ENCODE peak calls at places on chromosomes 7 and 10, in nine cellular contexts. X is right lobe of liver, U is sigmoid colon, O is uterus, T is breast epithelium, G is IMR-90, R is esophagus muscularis mucosa, Z is Peyer's patch, Y is HepG2. W is an unnamed sample. For H3K36me3, the result is how much of the 10 kb centered on the place peaks cover.

GRCh38 chr7:154394804-154395203 is 342.6 kb downstream of the DPP6 start:
- DNase-seq in X (no peak), U (no peak), O (no peak), T (no peak), G (no peak), R (no peak), Z (no peak), Y (no peak), W (no peak)

GRCh38 chr7:119270045-119270464 is 1002.9 kb upstream of the KCND2 start:
- DNase-seq in X (peak), U (peak), O (peak), T (no peak), G (peak), R (no peak), Z (peak), Y (peak), W (no peak)

GRCh38 chr10:35563266-35563891 is 41.8 kb upstream of the GJD4 start:
- DNase-seq in X (peak), U (peak), O (peak), T (no peak), G (peak), R (peak), Z (peak), Y (peak), W (peak)

GRCh38 chr7:138595454-138595853 is 105.7 kb downstream of the SVOPL start:
- DNase-seq in X (no peak), U (no peak), O (no peak), T (no peak), G (no peak), R (no peak), Z (no peak), Y (no peak), W (no peak)

GRCh38 chr7:128172963-128173362 is 68.1 kb upstream of the LEP start:
- DNase-seq in X (no peak), U (no peak), O (no peak), T (no peak), G (no peak), R (no peak), Z (peak), Y (no peak), W (no peak)

GRCh38 chr7:151990567-151990966 is 34.3 kb downstream of the GALNTL5 start:
- DNase-seq in X (no peak), U (no peak), O (no peak), T (no peak), G (peak), R (no peak), Z (no peak), Y (no peak), W (no peak)

GRCh38 chr7:76254781-76255180 is 47.7 kb upstream of the HSPB1 start:
- DNase-seq in X (no peak), U (no peak), O (no peak), T (no peak), G (no peak), R (no peak), Z (no peak), Y (no peak), W (no peak)

GRCh38 chr7:28243861-28244260 is 63.3 kb upstream of the JAZF1 start:
- DNase-seq in X (no peak), U (no peak), O (no peak), T (no peak), G (no peak), R (no peak), Z (no peak), Y (no peak), W (no peak)

GRCh38 chr10:75941181-75941580 is 509.8 kb downstream of the LRMDA start:
- DNase-seq in X (no peak), U (no peak), O (no peak), T (no peak), G (no peak), R (no peak), Z (no peak), Y (no peak), W (no peak)

GRCh38 chr10:77817541-77817940 is 109.0 kb downstream of the DLG5 start:
- DNase-seq in X (no peak), U (no peak), O (no peak), T (no peak), G (no peak), R (no peak), Z (no peak), Y (no peak), W (peak)
- H3K36me3 ChIP-seq in X (under half), U (half or more), O (under half), T (under half), G (half or more), R (half or more), Z (under half), Y (under half), W (half or more)

GRCh38 chr10:95693668-95694534 is at the start of gene TCTN3:
- DNase-seq in X (peak), U (peak), O (peak), T (peak), G (peak), R (peak), Z (peak), Y (peak), W (peak)
- TF ChIP-seq POLR2A in X (peak), U (peak), O (peak), T (peak), G (peak), R (no peak), Z (peak), Y (peak), W (peak)

DNA sequence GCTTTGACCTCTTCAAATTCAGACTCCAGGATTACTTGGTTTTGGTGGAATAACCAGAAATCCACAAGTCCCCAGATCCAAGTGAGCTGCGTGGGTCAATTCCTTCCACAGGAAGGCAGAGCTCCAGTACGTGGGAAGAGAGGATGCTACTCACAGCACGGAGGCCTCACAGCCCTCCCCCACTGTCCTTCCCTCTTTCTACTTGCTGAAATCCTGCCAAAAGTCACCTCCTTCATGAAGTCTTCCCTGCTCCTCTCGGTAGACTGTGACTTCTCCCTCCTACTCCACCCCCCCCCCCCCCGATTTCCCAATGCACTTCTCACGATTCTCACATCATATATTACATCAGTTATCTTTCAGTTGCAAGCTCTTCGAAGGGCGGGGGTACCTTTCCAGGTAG is 12.3 kb downstream of the CAMK2G start:
- DNase-seq in X (no peak), U (peak), O (no peak), T (no peak), G (no peak), R (no peak), Z (no peak), Y (no peak), W (no peak)
- H3K36me3 ChIP-seq in X (under half), U (half or more), O (under half), T (under half), G (under half), R (under half), Z (under half), Y (under half), W (under half)

GRCh38 chr10:48282829-48283228 is 8.3 kb upstream of the FRMPD2 start:
- DNase-seq in X (no peak), U (no peak), O (no peak), T (no peak), G (no peak), R (no peak), Z (no peak), Y (no peak), W (no peak)
- TF ChIP-seq POLR2A in X (no peak), U (no peak), O (no peak), T (no peak), G (no peak), R (no peak), Z (no peak), Y (no peak), W (no peak)

DNA sequence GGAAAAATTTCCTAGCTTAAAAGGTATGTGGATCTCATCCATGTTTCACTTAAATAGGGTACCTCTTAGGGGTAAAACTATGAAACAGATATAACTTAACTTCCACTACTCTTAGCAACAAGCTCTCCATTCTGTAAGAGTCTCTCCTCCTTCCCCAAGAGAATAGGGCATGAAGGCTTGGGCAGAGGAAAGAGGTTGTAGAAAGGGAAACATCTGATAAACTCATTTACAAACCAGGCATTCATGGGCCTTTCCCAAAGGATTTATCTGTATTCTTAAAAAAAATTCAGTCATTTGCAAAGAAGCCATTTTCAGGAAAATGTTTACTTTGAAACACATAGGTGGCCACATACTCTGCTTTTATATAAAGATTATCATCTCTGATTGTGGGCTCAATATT is 82.7 kb downstream of the SEMA3A start:
- DNase-seq in X (no peak), U (no peak), O (no peak), T (no peak), G (no peak), R (no peak), Z (no peak), Y (no peak), W (no peak)
- H3K36me3 ChIP-seq in X (under half), U (under half), O (under half), T (under half), G (under half), R (under half), Z (under half), Y (under half), W (under half)

DNA sequence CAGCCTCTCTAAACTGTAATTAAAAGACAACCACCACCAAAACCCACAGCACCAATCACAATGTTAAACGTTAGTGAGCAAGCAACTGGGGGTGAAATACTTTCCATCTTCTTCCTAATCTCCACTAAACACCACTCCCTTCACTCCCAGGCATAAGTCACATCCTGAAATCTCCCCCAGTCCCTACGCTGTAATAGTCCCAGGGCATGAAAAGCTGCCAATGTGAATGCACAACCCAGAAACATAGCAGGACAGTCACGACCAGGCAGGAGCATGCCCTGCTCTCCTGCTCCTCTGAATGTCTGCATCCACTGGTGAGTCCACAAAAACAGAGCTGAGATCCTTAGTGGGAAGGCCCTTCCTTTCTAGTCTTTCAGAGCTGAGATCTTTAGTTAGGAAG is 288.9 kb downstream of the PARD3 start:
- DNase-seq in X (no peak), U (no peak), O (no peak), T (no peak), G (peak), R (no peak), Z (no peak), Y (no peak), W (no peak)
- TF ChIP-seq POLR2A in X (no peak), U (no peak), O (no peak), T (no peak), G (peak), R (no peak), Z (no peak), Y (no peak), W (no peak)

DNA sequence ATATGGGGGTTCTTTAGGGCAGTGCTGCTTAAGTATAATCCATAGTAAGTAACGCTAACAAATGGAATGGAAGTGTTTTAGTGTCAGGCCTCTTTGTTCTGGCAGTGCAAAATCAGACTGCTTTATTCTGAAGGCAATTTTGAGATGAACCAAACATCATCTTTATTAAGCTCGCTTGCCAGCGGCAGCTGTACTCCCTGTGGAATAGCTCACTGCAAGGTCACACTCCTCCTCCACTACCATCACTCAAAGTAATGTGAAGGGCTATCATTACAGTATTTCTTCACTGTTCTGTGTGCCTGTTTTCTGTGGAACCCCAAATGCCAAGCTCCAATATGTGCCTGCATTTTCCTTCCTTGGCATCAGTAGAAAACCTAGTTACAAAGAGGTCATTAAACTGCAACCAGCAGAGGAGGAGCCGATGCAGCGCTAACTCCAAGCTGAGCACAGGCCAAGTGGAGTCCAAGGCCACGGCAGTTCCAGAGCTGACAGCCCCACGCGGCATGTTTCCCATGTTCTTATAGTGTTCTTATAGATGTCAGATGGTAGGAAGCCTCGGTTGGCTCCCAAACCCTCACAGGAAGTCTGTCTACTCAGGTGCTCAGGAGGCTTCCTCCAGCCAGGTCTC is 21.4 kb downstream of the BCCIP start:
- DNase-seq in X (peak), U (no peak), O (peak), T (no peak), G (no peak), R (no peak), Z (no peak), Y (no peak), W (no peak)
- H3K36me3 ChIP-seq in X (under half), U (half or more), O (under half), T (under half), G (under half), R (under half), Z (under half), Y (under half), W (half or more)

W was measured in heart left ventricle.